ENCODE peak calls at places on chromosomes 16 and 17, in four cellular contexts. One of them, this sample, is unnamed. For H3K36me3 and H3K4me1, the result is how much of the 10 kb centered on the place peaks cover.

GRCh38 chr17:61265397-61265796 is 134.2 kb upstream of the TBX2 start:
- DNase-seq in prostate gland: no peak
- DNase-seq in GM23248: no peak
- DNase-seq in GM23338: no peak
- DNase-seq in this sample: peak

GRCh38 chr17:82948081-82948511 is 108.3 kb upstream of the ZNF750 start:
- DNase-seq in prostate gland: no peak
- DNase-seq in GM23248: no peak
- DNase-seq in GM23338: no peak
- DNase-seq in this sample: no peak

GRCh38 chr17:58327363-58328194 is 1.0 kb downstream of the TSPOAP1 start:
- DNase-seq in prostate gland: no peak
- DNase-seq in GM23248: no peak
- DNase-seq in GM23338: no peak
- DNase-seq in this sample: peak

GRCh38 chr17:64236827-64237403 is 26.1 kb downstream of the TEX2 start:
- DNase-seq in prostate gland: no peak
- DNase-seq in GM23248: no peak
- DNase-seq in GM23338: peak
- DNase-seq in this sample: no peak

GRCh38 chr17:66138120-66138519 is 53.8 kb downstream of the CEP112 start:
- DNase-seq in prostate gland: no peak
- DNase-seq in GM23248: no peak
- DNase-seq in GM23338: no peak
- DNase-seq in this sample: no peak

GRCh38 chr17:70405492-70406220 is 236.3 kb downstream of the KCNJ2 start:
- DNase-seq in prostate gland: no peak
- DNase-seq in GM23248: peak
- DNase-seq in GM23338: no peak
- DNase-seq in this sample: no peak

GRCh38 chr16:84514874-84515835 is 10.7 kb upstream of the MEAK7 start:
- DNase-seq in prostate gland: no peak
- DNase-seq in GM23248: no peak
- DNase-seq in GM23338: no peak
- DNase-seq in this sample: peak

GRCh38 chr17:60817187-60817586 is 139.5 kb downstream of the BCAS3 start:
- DNase-seq in prostate gland: no peak
- DNase-seq in GM23248: peak
- DNase-seq in GM23338: no peak
- DNase-seq in this sample: no peak

GRCh38 chr17:47352848-47353247 is 29.1 kb downstream of the EFCAB13 start:
- DNase-seq in prostate gland: no peak
- DNase-seq in GM23248: no peak
- DNase-seq in GM23338: no peak
- DNase-seq in this sample: no peak

DNA sequence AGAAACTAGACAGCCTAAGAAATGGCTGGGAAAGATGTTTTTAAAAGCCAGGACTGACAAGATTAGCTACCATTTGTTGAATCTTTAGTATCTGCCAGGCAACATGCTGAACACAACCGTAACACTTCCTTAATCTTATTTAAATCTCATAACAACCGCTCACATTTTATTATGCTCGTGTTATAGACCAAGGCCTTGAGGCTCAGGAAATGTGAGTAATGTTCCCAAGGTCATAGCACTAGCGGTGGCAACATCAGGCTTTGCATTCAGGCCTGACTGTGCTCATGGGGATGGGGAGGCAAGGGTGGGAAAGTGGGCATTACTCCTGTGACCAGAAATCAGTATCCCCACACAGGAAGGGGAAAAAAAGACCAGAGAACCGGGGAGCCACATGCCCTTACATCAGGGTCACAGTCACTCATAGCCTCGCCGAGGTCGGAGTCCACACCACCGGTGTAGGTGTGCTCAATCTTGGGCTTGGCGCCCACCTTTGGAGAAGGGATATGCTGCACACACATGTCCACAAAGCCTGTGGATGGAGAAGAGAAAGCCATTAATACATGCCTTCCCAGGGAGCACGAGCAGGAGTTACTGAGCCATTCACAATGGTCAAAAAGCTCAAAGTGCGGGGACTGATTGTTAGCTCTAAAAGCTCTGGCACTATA is 15.7 kb downstream of the HIGD1B start:
- DNase-seq in prostate gland: no peak
- DNase-seq in GM23248: no peak
- DNase-seq in GM23338: no peak
- DNase-seq in this sample: no peak
- H3K36me3 ChIP-seq in prostate gland: under half
- H3K36me3 ChIP-seq in GM23248: under half
- H3K36me3 ChIP-seq in GM23338: under half
- H3K36me3 ChIP-seq in this sample: under half

DNA sequence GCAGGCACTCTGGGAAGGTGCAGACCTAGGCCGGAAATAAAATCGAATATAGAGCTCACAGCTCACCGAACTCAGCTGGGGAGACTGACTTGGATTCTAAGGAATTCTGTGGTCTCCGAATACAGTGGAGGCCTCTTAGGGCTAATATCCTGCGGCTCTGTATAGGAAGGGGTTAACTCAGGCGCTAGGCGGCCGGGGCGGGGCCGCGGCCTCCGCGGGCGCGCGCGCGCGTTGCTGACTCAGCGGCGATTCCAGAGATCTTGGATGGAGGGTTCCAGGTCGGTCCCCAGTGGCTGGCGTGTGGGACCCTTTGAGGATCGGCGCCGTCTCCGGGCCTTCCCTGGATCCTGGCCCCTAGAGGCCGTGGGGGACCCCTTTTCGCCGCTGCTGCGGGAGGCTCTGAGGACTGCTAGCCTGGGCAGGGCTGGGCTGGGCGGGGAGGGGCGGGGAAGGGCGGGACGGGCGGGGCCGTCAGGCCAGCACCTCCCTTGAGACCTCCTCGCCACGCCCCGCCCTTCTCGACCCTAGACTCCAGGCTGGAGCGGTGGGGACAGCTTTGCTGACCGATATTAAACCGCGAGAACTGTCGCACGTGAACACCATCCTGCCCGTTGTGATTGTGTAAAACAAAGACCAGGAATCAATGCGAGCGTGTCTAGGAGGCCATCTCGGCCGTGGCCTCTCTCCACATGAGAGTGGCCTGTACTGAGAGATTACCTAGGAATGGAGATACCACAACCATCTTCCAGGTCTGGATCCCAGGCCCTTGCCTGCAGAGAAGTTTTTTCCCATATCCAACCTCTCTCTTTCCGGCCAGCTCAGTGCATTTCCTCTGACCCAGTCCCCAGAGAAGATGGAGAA is 1.4 kb upstream of the PLEKHH3 start:
- DNase-seq in prostate gland: peak
- DNase-seq in GM23248: peak
- DNase-seq in GM23338: peak
- DNase-seq in this sample: peak
- H3K4me1 ChIP-seq in prostate gland: under half
- H3K4me1 ChIP-seq in GM23248: under half
- H3K4me1 ChIP-seq in GM23338: under half
- H3K4me1 ChIP-seq in this sample: under half

GRCh38 chr16:69935740-69936139 is 15.4 kb upstream of the CLEC18A start:
- DNase-seq in prostate gland: no peak
- DNase-seq in GM23248: no peak
- DNase-seq in GM23338: no peak
- DNase-seq in this sample: no peak
- H3K36me3 ChIP-seq in prostate gland: under half
- H3K36me3 ChIP-seq in GM23248: under half
- H3K36me3 ChIP-seq in GM23338: under half
- H3K36me3 ChIP-seq in this sample: under half

GRCh38 chr17:48613862-48614694 is 1.0 kb downstream of the HOXB8 start:
- DNase-seq in prostate gland: no peak
- DNase-seq in GM23248: peak
- DNase-seq in GM23338: peak
- DNase-seq in this sample: no peak

GRCh38 chr17:48615963-48616718 is 1.0 kb upstream of the HOXB8 start:
- DNase-seq in prostate gland: no peak
- DNase-seq in GM23248: no peak
- DNase-seq in GM23338: no peak
- DNase-seq in this sample: no peak

GRCh38 chr17:48614904-48615211 is 234 bp downstream of the HOXB8 start:
- DNase-seq in prostate gland: no peak
- DNase-seq in GM23248: no peak
- DNase-seq in GM23338: no peak
- DNase-seq in this sample: no peak

GRCh38 chr17:48616719-48617514 is 1.8 kb upstream of the HOXB8 start:
- DNase-seq in prostate gland: no peak
- DNase-seq in GM23248: no peak
- DNase-seq in GM23338: no peak
- DNase-seq in this sample: no peak

DNA sequence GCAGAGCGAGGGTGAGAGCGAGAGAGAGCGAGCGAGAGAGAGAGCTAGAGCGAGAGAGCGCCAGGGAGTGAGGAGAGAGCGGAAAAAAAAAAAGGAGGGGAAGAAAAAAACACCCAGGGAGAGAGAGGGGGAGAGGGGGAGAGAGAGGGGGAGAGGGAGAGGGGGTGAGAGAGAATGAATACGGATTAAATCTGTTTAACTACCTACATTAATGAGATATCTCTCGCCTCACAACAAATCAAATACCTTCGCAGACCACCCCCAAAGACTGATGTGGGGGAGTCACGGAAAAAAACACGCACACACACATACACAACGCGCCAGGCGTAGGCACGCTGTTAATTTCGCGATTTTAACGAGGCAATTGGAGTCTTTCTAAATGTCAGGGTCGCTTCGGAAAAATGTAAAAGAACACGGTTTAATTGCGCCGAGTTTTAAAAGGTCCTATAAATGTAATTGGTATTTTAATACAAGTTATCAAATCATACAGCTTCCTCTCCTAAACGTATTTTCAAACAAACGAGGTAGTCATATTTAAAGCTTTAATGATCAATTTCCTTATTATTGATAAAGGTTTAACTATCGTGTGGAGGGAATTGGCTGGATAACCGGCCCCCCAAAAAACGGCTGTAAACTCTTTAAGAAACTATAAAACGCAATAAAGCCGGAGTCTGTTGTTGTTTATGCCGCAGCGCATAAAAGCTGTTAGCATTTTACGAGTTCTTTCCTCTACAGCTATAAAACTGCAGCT is at the start of gene HOXB8:
- DNase-seq in prostate gland: no peak
- DNase-seq in GM23248: no peak
- DNase-seq in GM23338: no peak
- DNase-seq in this sample: no peak
- H3K4me1 ChIP-seq in prostate gland: under half
- H3K4me1 ChIP-seq in GM23248: under half
- H3K4me1 ChIP-seq in GM23338: under half
- H3K4me1 ChIP-seq in this sample: under half

DNA sequence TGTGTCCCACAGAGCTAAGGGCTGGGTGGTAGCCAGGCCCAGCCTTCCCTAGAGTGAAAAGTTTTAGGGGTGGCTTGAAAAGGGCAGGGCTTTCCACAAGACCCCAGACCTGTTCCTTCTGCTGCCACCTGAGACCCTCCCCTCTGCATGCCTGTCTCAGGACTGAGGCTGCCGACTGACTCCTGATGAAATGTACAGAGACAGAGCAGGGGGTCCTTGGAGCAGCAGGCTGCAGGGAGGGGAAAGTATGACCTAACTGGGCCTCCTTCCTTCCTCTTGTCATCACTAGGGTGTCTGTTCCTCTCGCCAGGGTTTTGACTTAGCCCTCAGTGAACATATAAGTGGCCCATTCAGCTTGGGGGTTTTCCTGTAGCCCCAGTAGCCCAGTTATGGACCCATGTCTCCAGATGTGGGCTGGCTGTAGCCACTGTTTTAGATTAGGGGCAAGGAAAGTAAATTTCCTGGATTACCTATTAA is 14.9 kb upstream of the NFATC3 start:
- DNase-seq in prostate gland: no peak
- DNase-seq in GM23248: no peak
- DNase-seq in GM23338: no peak
- DNase-seq in this sample: no peak
- H3K36me3 ChIP-seq in prostate gland: under half
- H3K36me3 ChIP-seq in GM23248: under half
- H3K36me3 ChIP-seq in GM23338: under half
- H3K36me3 ChIP-seq in this sample: under half

DNA sequence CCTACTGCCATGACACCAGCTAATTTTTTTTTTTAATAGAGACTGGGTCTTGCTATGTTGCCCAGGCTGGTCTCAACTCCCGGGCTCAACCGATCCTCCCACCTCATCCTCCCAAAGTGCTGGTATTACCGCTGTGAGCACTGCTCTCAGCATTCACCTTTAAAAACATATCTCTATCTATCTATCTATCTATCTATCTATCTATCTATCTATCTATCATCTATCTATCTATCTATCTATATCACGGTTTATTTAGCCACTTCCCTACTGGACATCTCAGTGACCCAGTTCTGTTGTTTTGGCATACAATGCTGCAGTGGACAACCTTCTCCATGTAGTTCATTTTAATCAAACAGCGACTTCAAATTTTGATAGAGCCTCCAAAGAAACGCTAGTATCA is 1.3 kb upstream of the PHAF1 start:
- DNase-seq in prostate gland: no peak
- DNase-seq in GM23248: no peak
- DNase-seq in GM23338: no peak
- DNase-seq in this sample: no peak
- H3K4me1 ChIP-seq in prostate gland: under half
- H3K4me1 ChIP-seq in GM23248: under half
- H3K4me1 ChIP-seq in GM23338: under half
- H3K4me1 ChIP-seq in this sample: under half

GRCh38 chr16:3062553-3062952 is 2.9 kb upstream of the IL32 start:
- DNase-seq in prostate gland: no peak
- DNase-seq in GM23248: no peak
- DNase-seq in GM23338: no peak
- DNase-seq in this sample: no peak
- H3K36me3 ChIP-seq in prostate gland: under half
- H3K36me3 ChIP-seq in GM23248: under half
- H3K36me3 ChIP-seq in GM23338: under half
- H3K36me3 ChIP-seq in this sample: under half

DNA sequence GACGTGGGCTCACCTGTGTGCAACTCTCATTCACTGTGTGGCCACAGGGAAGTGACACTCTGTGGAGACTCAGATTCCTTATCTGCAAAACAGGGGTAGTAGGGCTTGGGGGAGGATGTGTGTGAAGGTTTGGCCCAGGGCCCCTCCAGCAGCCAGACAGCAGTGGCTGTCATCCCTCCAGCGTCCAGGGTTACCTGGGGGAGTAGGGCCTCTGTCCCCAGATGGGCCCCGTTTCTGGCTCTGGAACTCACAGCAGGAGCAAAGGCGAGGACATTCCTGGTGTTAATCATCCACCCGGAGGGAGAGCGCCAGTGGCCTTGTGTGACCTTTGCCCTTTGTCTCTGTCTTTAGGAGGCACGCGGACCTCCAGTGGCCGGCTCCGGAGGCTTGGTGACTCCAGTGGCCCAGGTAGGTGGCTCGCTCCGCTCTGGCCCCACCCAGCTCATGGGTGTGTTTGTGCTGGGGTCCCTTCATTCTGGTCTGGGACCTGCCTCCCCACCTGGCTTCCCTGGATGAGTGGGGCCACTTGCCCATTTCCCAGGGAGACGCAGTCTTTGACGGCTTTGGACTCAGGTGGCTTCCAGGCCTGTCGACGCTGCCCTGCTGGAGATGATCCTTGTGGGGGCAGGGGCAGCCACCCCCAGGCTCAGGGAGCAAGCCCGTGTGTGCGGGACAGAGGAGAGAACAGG is 166.2 kb downstream of the SEC14L1 start:
- DNase-seq in prostate gland: no peak
- DNase-seq in GM23248: no peak
- DNase-seq in GM23338: no peak
- DNase-seq in this sample: no peak
- H3K4me1 ChIP-seq in prostate gland: under half
- H3K4me1 ChIP-seq in GM23248: under half
- H3K4me1 ChIP-seq in GM23338: under half
- H3K4me1 ChIP-seq in this sample: under half

GRCh38 chr17:73400915-73401545 is 89.2 kb upstream of the CDC42EP4 start:
- DNase-seq in prostate gland: no peak
- DNase-seq in GM23248: no peak
- DNase-seq in GM23338: no peak
- DNase-seq in this sample: no peak
- H3K36me3 ChIP-seq in prostate gland: under half
- H3K36me3 ChIP-seq in GM23248: under half
- H3K36me3 ChIP-seq in GM23338: under half
- H3K36me3 ChIP-seq in this sample: under half